ENCODE peak calls at places on chromosome 6, in four cellular contexts. Q is HepG2, K is GM12878, J is K562. D is an unnamed sample.

GRCh38 chr6:11586574-11586973 is 49.0 kb downstream of the TMEM170B start:
- DNase-seq in J (no peak), Q (no peak), K (no peak), D (peak)

GRCh38 chr6:18087396-18088165 is 34.9 kb downstream of the NHLRC1 start:
- DNase-seq in K (no peak), J (no peak), Q (no peak), D (no peak)

GRCh38 chr6:38144365-38144764 is 324.8 kb downstream of the ZFAND3 start:
- DNase-seq in K (no peak), Q (no peak), J (no peak), D (no peak)

GRCh38 chr6:36197739-36198221 is 1.2 kb downstream of the BRPF3 start:
- DNase-seq in Q (no peak), K (no peak), J (no peak), D (no peak)

GRCh38 chr6:37173573-37174195 is 3.7 kb downstream of the PIM1 start:
- DNase-seq in J (peak), Q (no peak), K (no peak), D (no peak)

GRCh38 chr6:13288481-13288880 is 39.9 kb downstream of the TBC1D7 start:
- DNase-seq in J (no peak), K (no peak), Q (no peak), D (no peak)

GRCh38 chr6:102660288-102660687 is 1266.8 kb downstream of the GRIK2 start:
- DNase-seq in J (no peak), Q (no peak), K (no peak), D (no peak)

GRCh38 chr6:25608562-25609174 is 43.3 kb upstream of the SCGN start:
- DNase-seq in J (no peak), Q (no peak), K (no peak), D (no peak)

GRCh38 chr6:33426590-33427563 is 7.0 kb downstream of the SYNGAP1 start:
- DNase-seq in Q (no peak), J (peak), K (no peak), D (peak)

GRCh38 chr6:7034055-7034454 is 73.7 kb upstream of the RREB1 start:
- DNase-seq in Q (no peak), K (no peak), J (no peak), D (no peak)
- TF ChIP-seq CEBPB in Q (no peak), K (no peak), J (no peak), D (no peak)

DNA sequence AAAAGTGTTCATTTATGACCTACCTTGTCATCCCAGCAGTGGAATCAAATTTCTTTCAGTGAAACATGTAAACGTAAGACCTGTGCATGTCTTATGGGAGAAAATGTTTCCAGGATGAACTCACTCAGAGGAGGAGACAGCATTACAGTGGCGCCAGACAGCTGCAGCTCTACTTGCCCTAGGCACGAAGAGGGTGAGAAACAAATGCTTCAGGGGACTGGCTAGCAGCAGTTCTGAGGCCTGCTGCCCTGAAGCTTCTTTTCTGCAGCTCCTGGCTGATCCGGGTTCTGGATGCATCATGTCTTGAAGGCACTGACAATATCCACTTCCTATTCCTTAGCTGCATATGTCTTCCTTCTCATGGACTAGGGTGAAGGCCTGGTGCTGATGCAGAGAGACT is 120.2 kb downstream of the QRSL1 start:
- DNase-seq in Q (no peak), J (no peak), K (no peak), D (no peak)
- TF ChIP-seq RFX5 in Q (no peak), J (no peak), K (no peak), D (no peak)

GRCh38 chr6:132933085-132933484 is 118.7 kb downstream of the RPS12 start:
- DNase-seq in Q (no peak), K (no peak), J (no peak), D (no peak)
- TF ChIP-seq REST in Q (no peak), K (no peak), J (no peak), D (no peak)

DNA sequence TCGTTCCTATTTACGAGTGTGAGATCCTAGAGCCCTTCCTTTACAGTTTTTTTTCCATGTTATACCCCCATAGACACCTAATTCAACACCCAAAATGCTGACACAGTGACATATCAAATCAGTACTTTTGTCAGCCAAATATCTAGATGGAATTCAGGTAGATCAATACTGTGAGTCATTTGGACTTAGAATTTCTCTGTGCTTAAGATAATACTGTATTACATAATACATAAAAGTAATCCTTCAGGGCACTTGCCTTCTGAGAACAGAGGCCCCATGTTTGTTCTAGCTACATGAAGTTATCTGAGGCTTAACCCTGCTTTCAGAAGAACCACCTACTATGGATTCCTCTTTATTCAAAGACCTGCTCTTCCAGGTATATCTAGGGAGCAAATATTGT is 623.1 kb downstream of the PHF3 start:
- DNase-seq in Q (peak), K (no peak), J (no peak), D (no peak)
- TF ChIP-seq CEBPB in Q (no peak), K (no peak), J (no peak), D (no peak)

GRCh38 chr6:82067021-82067420 is 180.5 kb downstream of the IBTK start:
- DNase-seq in K (peak), Q (no peak), J (no peak), D (no peak)
- TF ChIP-seq RFX5 in K (no peak), Q (no peak), J (no peak), D (no peak)

D was measured in A549.